ENCODE peak calls at places on chromosomes 12 and 14, in nine cellular contexts. N, O, X, M, H, G, K, A and J are unnamed samples.

GRCh38 chr14:64717870-64718269 is 13.6 kb downstream of the PLEKHG3 start:
- DNase-seq in X (no peak), O (no peak), N (no peak), A (peak), K (no peak), G (no peak), H (no peak), M (peak), J (no peak)

GRCh38 chr14:98444077-98444476 is 827.9 kb downstream of the BCL11B start:
- DNase-seq in A (no peak), H (no peak), M (no peak), G (peak), N (no peak), O (no peak), X (peak), K (no peak), J (no peak)

GRCh38 chr12:26723379-26724308 is 109.3 kb downstream of the ITPR2 start:
- DNase-seq in K (no peak), H (no peak), M (peak), N (peak), X (no peak), O (no peak), A (no peak), G (no peak), J (no peak)

GRCh38 chr12:53324113-53324778 is 2.8 kb upstream of the AAAS start:
- DNase-seq in N (no peak), K (peak), X (peak), H (no peak), O (no peak), A (no peak), G (peak), M (no peak), J (no peak)

GRCh38 chr14:52906141-52906601 is 44.7 kb downstream of the FERMT2 start:
- DNase-seq in X (no peak), K (no peak), N (peak), H (peak), O (peak), A (no peak), G (no peak), M (no peak), J (no peak)

GRCh38 chr12:109111775-109112491 is 4.5 kb upstream of the ACACB start:
- DNase-seq in G (peak), N (peak), K (no peak), O (no peak), A (peak), X (peak), H (no peak), M (peak), J (peak)

GRCh38 chr12:24255920-24256635 is 306.6 kb upstream of the SOX5 start:
- DNase-seq in K (no peak), H (no peak), N (no peak), O (no peak), G (no peak), X (no peak), A (no peak), M (no peak), J (no peak)

GRCh38 chr12:116346222-116346621 is 68.7 kb upstream of the MED13L start:
- DNase-seq in O (no peak), M (peak), N (no peak), K (no peak), H (no peak), X (no peak), G (no peak), A (no peak), J (no peak)

GRCh38 chr12:31224768-31225448 is 101.0 kb downstream of the SINHCAF start:
- DNase-seq in H (no peak), X (no peak), K (no peak), A (no peak), N (no peak), G (no peak), M (no peak), O (no peak), J (no peak)

GRCh38 chr12:69401940-69402339 is 42.4 kb downstream of the YEATS4 start:
- DNase-seq in K (no peak), X (no peak), O (no peak), H (no peak), G (no peak), A (no peak), N (no peak), M (no peak), J (no peak)

GRCh38 chr12:6285063-6285477 is 25.4 kb upstream of the PLEKHG6 start:
- DNase-seq in N (peak), O (no peak), H (no peak), K (peak), G (peak), M (peak), X (peak), A (no peak), J (peak)

GRCh38 chr12:117486840-117487659 is 125.6 kb upstream of the NOS1 start:
- DNase-seq in O (peak), A (no peak), K (no peak), X (no peak), G (no peak), M (no peak), N (peak), H (peak), J (no peak)

GRCh38 chr12:55258288-55258687 is 13.9 kb downstream of the OR6C74 start:
- DNase-seq in N (no peak), G (no peak), K (no peak), O (no peak), A (no peak), M (no peak), H (no peak), X (no peak), J (no peak)

GRCh38 chr12:93698307-93699092 is 21.3 kb downstream of the CRADD start:
- DNase-seq in H (no peak), O (no peak), M (no peak), G (no peak), A (no peak), K (no peak), N (no peak), X (no peak), J (no peak)

GRCh38 chr12:71840226-71840847 is 778 bp downstream of the TBC1D15 start:
- DNase-seq in H (peak), O (peak), X (no peak), A (no peak), M (no peak), G (peak), N (peak), K (no peak), J (no peak)

GRCh38 chr12:11746024-11746771 is 96.7 kb downstream of the ETV6 start:
- DNase-seq in H (no peak), G (no peak), A (no peak), K (peak), N (peak), X (no peak), O (peak), M (no peak), J (no peak)

GRCh38 chr12:26939192-26939832 is 1.0 kb downstream of the FGFR1OP2 start:
- DNase-seq in H (no peak), G (no peak), O (no peak), X (no peak), M (peak), A (no peak), N (no peak), K (no peak), J (no peak)

GRCh38 chr14:101505216-101505970 is 55.9 kb upstream of the DIO3 start:
- DNase-seq in M (no peak), K (no peak), G (no peak), N (no peak), H (no peak), O (no peak), A (no peak), X (no peak), J (no peak)

GRCh38 chr14:68392393-68393085 is 400.3 kb downstream of the ZFP36L1 start:
- DNase-seq in A (peak), K (peak), H (no peak), G (no peak), M (no peak), X (no peak), N (no peak), O (no peak), J (no peak)

GRCh38 chr14:37179896-37180502 is 7.6 kb upstream of the SLC25A21 start:
- DNase-seq in M (no peak), H (no peak), N (no peak), O (no peak), K (no peak), X (no peak), A (no peak), G (no peak), J (no peak)

GRCh38 chr12:19298837-19299605 is 140.3 kb upstream of the AEBP2 start:
- DNase-seq in A (no peak), H (no peak), N (no peak), G (no peak), O (no peak), X (no peak), M (peak), K (no peak), J (no peak)

GRCh38 chr14:24851837-24852236 is 198.1 kb downstream of the STXBP6 start:
- DNase-seq in X (no peak), A (no peak), M (no peak), O (no peak), G (no peak), H (no peak), K (no peak), N (no peak), J (no peak)

GRCh38 chr14:90093942-90094595 is 32.3 kb downstream of the KCNK13 start:
- DNase-seq in G (no peak), N (peak), H (peak), O (peak), A (no peak), X (no peak), K (no peak), M (no peak), J (no peak)

GRCh38 chr12:78457951-78458350 is 406.6 kb upstream of the SYT1 start:
- DNase-seq in H (peak), M (no peak), O (peak), N (peak), A (no peak), G (no peak), K (no peak), X (no peak), J (no peak)

GRCh38 chr12:132308311-132309161 is 20.9 kb downstream of the GALNT9 start:
- DNase-seq in G (no peak), N (no peak), K (no peak), H (no peak), X (no peak), M (no peak), A (no peak), O (no peak), J (no peak)

GRCh38 chr14:60537663-60538062 is 28.7 kb downstream of the SIX6 start:
- DNase-seq in N (no peak), O (no peak), A (no peak), H (no peak), M (no peak), X (no peak), G (no peak), K (no peak), J (no peak)

GRCh38 chr14:32939254-32940065 is 781 bp downstream of the NPAS3 start:
- DNase-seq in N (peak), A (peak), O (no peak), X (no peak), M (peak), K (no peak), G (no peak), H (no peak), J (peak)

GRCh38 chr12:86727151-86727550 is 471.0 kb upstream of the MGAT4C start:
- DNase-seq in O (peak), M (peak), K (no peak), G (no peak), A (no peak), H (no peak), X (no peak), N (peak), J (no peak)

GRCh38 chr14:57161583-57161982 is 107.1 kb downstream of the EXOC5 start:
- DNase-seq in M (no peak), H (no peak), K (no peak), X (no peak), A (no peak), G (no peak), N (no peak), O (no peak), J (no peak)